ENCODE peak calls at places on chromosomes 16 and 17, in five cellular contexts. One of them, this sample, is unnamed.

GRCh38 chr16:35908942-35909341 is 2449.5 kb downstream of the TP53TG3F start:
- DNase-seq in body of pancreas: no peak
- DNase-seq in K562: peak
- DNase-seq in HTR-8/SVneo: no peak
- DNase-seq in pulmonary artery endothelial cell: no peak
- DNase-seq in this sample: no peak

GRCh38 chr16:86563489-86564345 is 2.9 kb upstream of the FOXC2 start:
- DNase-seq in K562: peak
- DNase-seq in body of pancreas: peak
- DNase-seq in HTR-8/SVneo: peak
- DNase-seq in pulmonary artery endothelial cell: peak
- DNase-seq in this sample: no peak

GRCh38 chr17:427891-428290 is 75.3 kb upstream of the RPH3AL start:
- DNase-seq in pulmonary artery endothelial cell: no peak
- DNase-seq in HTR-8/SVneo: no peak
- DNase-seq in body of pancreas: no peak
- DNase-seq in K562: no peak
- DNase-seq in this sample: no peak

GRCh38 chr16:67943256-67943618 is 683 bp downstream of the LCAT start:
- DNase-seq in HTR-8/SVneo: no peak
- DNase-seq in K562: no peak
- DNase-seq in pulmonary artery endothelial cell: no peak
- DNase-seq in body of pancreas: no peak
- DNase-seq in this sample: no peak

GRCh38 chr17:29007456-29008455 is 1.9 kb upstream of the SEZ6 start:
- DNase-seq in body of pancreas: no peak
- DNase-seq in pulmonary artery endothelial cell: no peak
- DNase-seq in HTR-8/SVneo: peak
- DNase-seq in K562: no peak
- DNase-seq in this sample: no peak

GRCh38 chr17:2867441-2868424 is 71.5 kb downstream of the RAP1GAP2 start:
- DNase-seq in pulmonary artery endothelial cell: no peak
- DNase-seq in HTR-8/SVneo: peak
- DNase-seq in K562: no peak
- DNase-seq in body of pancreas: peak
- DNase-seq in this sample: no peak

GRCh38 chr17:73489991-73490390 is 154.3 kb downstream of the SDK2 start:
- DNase-seq in HTR-8/SVneo: no peak
- DNase-seq in pulmonary artery endothelial cell: no peak
- DNase-seq in body of pancreas: no peak
- DNase-seq in K562: no peak
- DNase-seq in this sample: no peak

GRCh38 chr17:39090832-39091622 is 60.4 kb downstream of the PLXDC1 start:
- DNase-seq in body of pancreas: no peak
- DNase-seq in HTR-8/SVneo: no peak
- DNase-seq in K562: no peak
- DNase-seq in pulmonary artery endothelial cell: no peak
- DNase-seq in this sample: no peak

GRCh38 chr17:53571342-53571741 is 251.4 kb upstream of the KIF2B start:
- DNase-seq in HTR-8/SVneo: peak
- DNase-seq in body of pancreas: no peak
- DNase-seq in K562: no peak
- DNase-seq in pulmonary artery endothelial cell: no peak
- DNase-seq in this sample: no peak

GRCh38 chr16:75262104-75262799 is 10.8 kb upstream of the BCAR1 start:
- DNase-seq in HTR-8/SVneo: no peak
- DNase-seq in K562: no peak
- DNase-seq in pulmonary artery endothelial cell: no peak
- DNase-seq in body of pancreas: no peak
- DNase-seq in this sample: no peak

GRCh38 chr16:67163164-67163902 is 1.2 kb upstream of the HSF4 start:
- DNase-seq in pulmonary artery endothelial cell: no peak
- DNase-seq in HTR-8/SVneo: no peak
- DNase-seq in body of pancreas: no peak
- DNase-seq in K562: no peak
- DNase-seq in this sample: no peak

GRCh38 chr16:27851586-27851985 is 211.9 kb downstream of the GSG1L start:
- DNase-seq in body of pancreas: no peak
- DNase-seq in HTR-8/SVneo: no peak
- DNase-seq in pulmonary artery endothelial cell: no peak
- DNase-seq in K562: no peak
- DNase-seq in this sample: no peak

GRCh38 chr16:14399397-14400284 is 230.4 kb downstream of the PARN start:
- DNase-seq in body of pancreas: peak
- DNase-seq in HTR-8/SVneo: peak
- DNase-seq in K562: no peak
- DNase-seq in pulmonary artery endothelial cell: no peak
- DNase-seq in this sample: peak

GRCh38 chr16:87076950-87077749 is 240.0 kb downstream of the C16orf95 start:
- DNase-seq in body of pancreas: peak
- DNase-seq in pulmonary artery endothelial cell: peak
- DNase-seq in HTR-8/SVneo: peak
- DNase-seq in K562: peak
- DNase-seq in this sample: no peak

GRCh38 chr16:53357208-53357586 is 77.1 kb upstream of the RBL2 start:
- DNase-seq in HTR-8/SVneo: no peak
- DNase-seq in K562: no peak
- DNase-seq in pulmonary artery endothelial cell: no peak
- DNase-seq in body of pancreas: no peak
- DNase-seq in this sample: no peak

GRCh38 chr17:82967268-82968032 is 112.0 kb upstream of the METRNL start:
- DNase-seq in body of pancreas: no peak
- DNase-seq in K562: no peak
- DNase-seq in HTR-8/SVneo: no peak
- DNase-seq in pulmonary artery endothelial cell: no peak
- DNase-seq in this sample: no peak

GRCh38 chr16:27243725-27244362 is 24.7 kb downstream of the NSMCE1 start:
- DNase-seq in HTR-8/SVneo: no peak
- DNase-seq in body of pancreas: no peak
- DNase-seq in pulmonary artery endothelial cell: no peak
- DNase-seq in K562: no peak
- DNase-seq in this sample: no peak

GRCh38 chr17:39759204-39759603 is 21.5 kb downstream of the GRB7 start:
- DNase-seq in body of pancreas: no peak
- DNase-seq in HTR-8/SVneo: no peak
- DNase-seq in K562: no peak
- DNase-seq in pulmonary artery endothelial cell: no peak
- DNase-seq in this sample: no peak

GRCh38 chr17:3531266-3532101 is 26.1 kb downstream of the TRPV3 start:
- DNase-seq in HTR-8/SVneo: no peak
- DNase-seq in body of pancreas: peak
- DNase-seq in K562: no peak
- DNase-seq in pulmonary artery endothelial cell: no peak
- DNase-seq in this sample: no peak

GRCh38 chr16:7470344-7470743 is 137.7 kb downstream of the RBFOX1 start:
- DNase-seq in HTR-8/SVneo: no peak
- DNase-seq in pulmonary artery endothelial cell: no peak
- DNase-seq in K562: no peak
- DNase-seq in body of pancreas: no peak
- DNase-seq in this sample: no peak

GRCh38 chr16:14334366-14335105 is 263.4 kb downstream of the MRTFB start:
- DNase-seq in body of pancreas: no peak
- DNase-seq in pulmonary artery endothelial cell: no peak
- DNase-seq in K562: no peak
- DNase-seq in HTR-8/SVneo: no peak
- DNase-seq in this sample: no peak

GRCh38 chr16:55302635-55303034 is 21.4 kb upstream of the IRX6 start:
- DNase-seq in HTR-8/SVneo: no peak
- DNase-seq in pulmonary artery endothelial cell: no peak
- DNase-seq in K562: no peak
- DNase-seq in body of pancreas: no peak
- DNase-seq in this sample: no peak

GRCh38 chr16:12406840-12407690 is 396.6 kb downstream of the CPPED1 start:
- DNase-seq in pulmonary artery endothelial cell: peak
- DNase-seq in HTR-8/SVneo: peak
- DNase-seq in K562: no peak
- DNase-seq in body of pancreas: no peak
- DNase-seq in this sample: no peak

This sample was measured in brain pericyte.